ENCODE peak calls at places on chromosome 22, in four cellular contexts. One of them, this sample, is unnamed.

GRCh38 chr22:23581252-23581634 is 1.2 kb upstream of the IGLL1 start:
- DNase-seq in PC-3: no peak
- DNase-seq in neural progenitor cell: no peak
- DNase-seq in HCT116: no peak
- DNase-seq in this sample: no peak

GRCh38 chr22:46963672-46964545 is 201.5 kb downstream of the TBC1D22A start:
- DNase-seq in HCT116: no peak
- DNase-seq in PC-3: no peak
- DNase-seq in neural progenitor cell: no peak
- DNase-seq in this sample: no peak

GRCh38 chr22:16783930-16784354 is 41.3 kb downstream of the XKR3 start:
- DNase-seq in neural progenitor cell: peak; percentile 30
- DNase-seq in PC-3: peak; percentile 2
- DNase-seq in HCT116: peak; percentile 8
- DNase-seq in this sample: peak; percentile 3

GRCh38 chr22:20531404-20532181 is 24.2 kb downstream of the MED15 start:
- DNase-seq in neural progenitor cell: peak; percentile 70
- DNase-seq in HCT116: peak; percentile 79
- DNase-seq in PC-3: peak; percentile 91
- DNase-seq in this sample: peak; percentile 72

GRCh38 chr22:20186183-20186870 is 35.5 kb upstream of the CCDC188 start:
- DNase-seq in PC-3: no peak
- DNase-seq in neural progenitor cell: peak; percentile 84
- DNase-seq in HCT116: no peak
- DNase-seq in this sample: no peak

GRCh38 chr22:44941176-44941575 is 68.6 kb downstream of the PHF21B start:
- DNase-seq in PC-3: no peak
- DNase-seq in HCT116: no peak
- DNase-seq in neural progenitor cell: peak; percentile 63
- DNase-seq in this sample: no peak

GRCh38 chr22:23527971-23528740 is 51.9 kb downstream of the IGLL1 start:
- DNase-seq in PC-3: no peak
- DNase-seq in neural progenitor cell: no peak
- DNase-seq in HCT116: no peak
- DNase-seq in this sample: no peak

GRCh38 chr22:41598081-41598480 is 8.4 kb upstream of the PMM1 start:
- DNase-seq in PC-3: peak; percentile 40
- DNase-seq in HCT116: no peak
- DNase-seq in neural progenitor cell: no peak
- DNase-seq in this sample: no peak

GRCh38 chr22:19431641-19432091 is at the start of gene HIRA:
- DNase-seq in HCT116: peak; percentile 53
- DNase-seq in PC-3: peak; percentile 72
- DNase-seq in neural progenitor cell: peak; percentile 88
- DNase-seq in this sample: peak; percentile 87

GRCh38 chr22:45284705-45285305 is at the start of gene UPK3A:
- DNase-seq in neural progenitor cell: peak; percentile 91
- DNase-seq in HCT116: peak; percentile 33
- DNase-seq in PC-3: peak; percentile 75
- DNase-seq in this sample: peak; percentile 87

GRCh38 chr22:21921184-21921721 is 31.4 kb downstream of the PPM1F start:
- DNase-seq in HCT116: no peak
- DNase-seq in neural progenitor cell: no peak
- DNase-seq in PC-3: no peak
- DNase-seq in this sample: no peak

GRCh38 chr22:19169002-19169946 is 9.3 kb downstream of the SLC25A1 start:
- DNase-seq in neural progenitor cell: peak; percentile 94
- DNase-seq in HCT116: no peak
- DNase-seq in PC-3: no peak
- DNase-seq in this sample: peak; percentile 38

GRCh38 chr22:21690401-21690801 is 24.6 kb downstream of the PPIL2 start:
- DNase-seq in neural progenitor cell: no peak
- DNase-seq in PC-3: no peak
- DNase-seq in HCT116: no peak
- DNase-seq in this sample: no peak

GRCh38 chr22:20389288-20389687 is 4.7 kb upstream of the ZNF74 start:
- DNase-seq in neural progenitor cell: no peak
- DNase-seq in PC-3: no peak
- DNase-seq in HCT116: no peak
- DNase-seq in this sample: no peak

GRCh38 chr22:17098379-17098819 is 13.6 kb downstream of the IL17RA start:
- DNase-seq in HCT116: no peak
- DNase-seq in PC-3: no peak
- DNase-seq in neural progenitor cell: no peak
- DNase-seq in this sample: no peak

GRCh38 chr22:39309364-39309861 is 10.0 kb downstream of the RPL3 start:
- DNase-seq in HCT116: no peak
- DNase-seq in neural progenitor cell: no peak
- DNase-seq in PC-3: no peak
- DNase-seq in this sample: no peak

GRCh38 chr22:37659066-37659896 is 758 bp downstream of the PDXP start:
- DNase-seq in HCT116: no peak
- DNase-seq in PC-3: no peak
- DNase-seq in neural progenitor cell: no peak
- DNase-seq in this sample: peak; percentile 77

GRCh38 chr22:50725597-50725996 is 12.4 kb upstream of the ACR start:
- DNase-seq in PC-3: no peak
- DNase-seq in neural progenitor cell: no peak
- DNase-seq in HCT116: no peak
- DNase-seq in this sample: no peak

GRCh38 chr22:47784367-47784983 is 1022.0 kb downstream of the TBC1D22A start:
- DNase-seq in HCT116: no peak
- DNase-seq in neural progenitor cell: no peak
- DNase-seq in PC-3: no peak
- DNase-seq in this sample: no peak

GRCh38 chr22:39297490-39298193 is 21.8 kb downstream of the RPL3 start:
- DNase-seq in PC-3: no peak
- DNase-seq in neural progenitor cell: no peak
- DNase-seq in HCT116: no peak
- DNase-seq in this sample: no peak

GRCh38 chr22:37300551-37301017 is 18.3 kb downstream of the CYTH4 start:
- DNase-seq in HCT116: no peak
- DNase-seq in PC-3: no peak
- DNase-seq in neural progenitor cell: no peak
- DNase-seq in this sample: no peak

GRCh38 chr22:41485033-41485432 is 16.1 kb downstream of the ACO2 start:
- DNase-seq in HCT116: no peak
- DNase-seq in neural progenitor cell: no peak
- DNase-seq in PC-3: no peak
- DNase-seq in this sample: no peak

GRCh38 chr22:22692707-22693530 is 48.5 kb downstream of the GGTLC2 start:
- DNase-seq in HCT116: no peak
- DNase-seq in neural progenitor cell: peak; percentile 55
- DNase-seq in PC-3: peak; percentile 83
- DNase-seq in this sample: peak; percentile 81

GRCh38 chr22:46848227-46848626 is 85.8 kb downstream of the TBC1D22A start:
- DNase-seq in neural progenitor cell: no peak
- DNase-seq in HCT116: no peak
- DNase-seq in PC-3: peak; percentile 68
- DNase-seq in this sample: no peak

GRCh38 chr22:41857160-41857859 is 24.4 kb downstream of the SREBF2 start:
- DNase-seq in HCT116: peak; percentile 65
- DNase-seq in PC-3: peak; percentile 87
- DNase-seq in neural progenitor cell: peak; percentile 70
- DNase-seq in this sample: peak; percentile 47

GRCh38 chr22:20324139-20324516 is 4.3 kb upstream of the DGCR6L start:
- DNase-seq in HCT116: no peak
- DNase-seq in PC-3: peak; percentile 11
- DNase-seq in neural progenitor cell: peak; percentile 0
- DNase-seq in this sample: no peak

GRCh38 chr22:41436322-41437113 is 10.1 kb downstream of the TOB2 start:
- DNase-seq in PC-3: no peak
- DNase-seq in HCT116: no peak
- DNase-seq in neural progenitor cell: no peak
- DNase-seq in this sample: no peak

GRCh38 chr22:22431271-22432220 is 77.0 kb downstream of the ZNF280B start:
- DNase-seq in HCT116: peak; percentile 34
- DNase-seq in PC-3: peak; percentile 54
- DNase-seq in neural progenitor cell: peak; percentile 75
- DNase-seq in this sample: peak; percentile 84

GRCh38 chr22:38202437-38203089 is 769 bp downstream of the MAFF start:
- DNase-seq in HCT116: no peak
- DNase-seq in neural progenitor cell: peak; percentile 81
- DNase-seq in PC-3: peak; percentile 76
- DNase-seq in this sample: peak; percentile 94

GRCh38 chr22:45645526-45646414 is 25.9 kb upstream of the ATXN10 start:
- DNase-seq in HCT116: peak; percentile 26
- DNase-seq in neural progenitor cell: peak; percentile 86
- DNase-seq in PC-3: peak; percentile 73
- DNase-seq in this sample: peak; percentile 86

GRCh38 chr22:29408925-29409324 is 20.6 kb upstream of the AP1B1 start:
- DNase-seq in HCT116: no peak
- DNase-seq in neural progenitor cell: no peak
- DNase-seq in PC-3: peak; percentile 18
- DNase-seq in this sample: no peak

GRCh38 chr22:37213218-37213855 is 1.1 kb upstream of the SSTR3 start:
- DNase-seq in HCT116: no peak
- DNase-seq in neural progenitor cell: no peak
- DNase-seq in PC-3: no peak
- DNase-seq in this sample: no peak

GRCh38 chr22:46639843-46640242 is 19.7 kb downstream of the GRAMD4 start:
- DNase-seq in neural progenitor cell: no peak
- DNase-seq in HCT116: no peak
- DNase-seq in PC-3: no peak
- DNase-seq in this sample: no peak

GRCh38 chr22:19632671-19633148 is 81.6 kb upstream of the SEPTIN5 start:
- DNase-seq in neural progenitor cell: no peak
- DNase-seq in PC-3: no peak
- DNase-seq in HCT116: no peak
- DNase-seq in this sample: no peak

GRCh38 chr22:45885941-45886395 is 91.0 kb downstream of the WNT7B start:
- DNase-seq in neural progenitor cell: no peak
- DNase-seq in HCT116: no peak
- DNase-seq in PC-3: no peak
- DNase-seq in this sample: no peak

GRCh38 chr22:42932197-42932519 is 75.1 kb upstream of the ARFGAP3 start:
- DNase-seq in neural progenitor cell: no peak
- DNase-seq in HCT116: no peak
- DNase-seq in PC-3: no peak
- DNase-seq in this sample: no peak

GRCh38 chr22:42934338-42934737 is 77.3 kb upstream of the ARFGAP3 start:
- DNase-seq in neural progenitor cell: no peak
- DNase-seq in HCT116: no peak
- DNase-seq in PC-3: no peak
- DNase-seq in this sample: no peak

GRCh38 chr22:42932857-42933782 is 76.0 kb upstream of the ARFGAP3 start:
- DNase-seq in neural progenitor cell: no peak
- DNase-seq in HCT116: no peak
- DNase-seq in PC-3: no peak
- DNase-seq in this sample: no peak

GRCh38 chr22:42931421-42932196 is 74.5 kb upstream of the ARFGAP3 start:
- DNase-seq in neural progenitor cell: no peak
- DNase-seq in PC-3: no peak
- DNase-seq in HCT116: no peak
- DNase-seq in this sample: no peak

DNA sequence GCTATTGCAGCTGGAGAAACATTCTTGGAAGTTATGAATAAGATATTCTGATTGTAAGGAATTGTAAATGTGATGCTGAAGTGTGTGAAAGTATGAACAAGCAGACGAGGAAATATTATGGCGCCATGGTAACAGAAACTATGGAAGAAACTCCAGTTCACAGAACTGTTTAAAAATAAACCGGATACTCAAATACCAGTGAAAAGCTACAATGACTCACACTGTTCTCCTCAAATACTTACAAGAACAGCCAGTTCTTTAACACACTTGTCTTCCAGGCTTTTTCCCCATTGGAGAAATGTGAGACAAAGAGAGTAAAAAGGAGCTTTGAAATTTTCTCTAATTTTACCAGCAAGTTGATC is 76.7 kb upstream of the ARFGAP3 start:
- DNase-seq in neural progenitor cell: no peak
- DNase-seq in HCT116: no peak
- DNase-seq in PC-3: peak; percentile 80
- DNase-seq in this sample: peak; percentile 82
- TF ChIP-seq EZH2phosphoT487 in neural progenitor cell: no peak
- TF ChIP-seq EZH2phosphoT487 in HCT116: no peak
- TF ChIP-seq EZH2phosphoT487 in PC-3: no peak
- TF ChIP-seq EZH2phosphoT487 in this sample: no peak

DNA sequence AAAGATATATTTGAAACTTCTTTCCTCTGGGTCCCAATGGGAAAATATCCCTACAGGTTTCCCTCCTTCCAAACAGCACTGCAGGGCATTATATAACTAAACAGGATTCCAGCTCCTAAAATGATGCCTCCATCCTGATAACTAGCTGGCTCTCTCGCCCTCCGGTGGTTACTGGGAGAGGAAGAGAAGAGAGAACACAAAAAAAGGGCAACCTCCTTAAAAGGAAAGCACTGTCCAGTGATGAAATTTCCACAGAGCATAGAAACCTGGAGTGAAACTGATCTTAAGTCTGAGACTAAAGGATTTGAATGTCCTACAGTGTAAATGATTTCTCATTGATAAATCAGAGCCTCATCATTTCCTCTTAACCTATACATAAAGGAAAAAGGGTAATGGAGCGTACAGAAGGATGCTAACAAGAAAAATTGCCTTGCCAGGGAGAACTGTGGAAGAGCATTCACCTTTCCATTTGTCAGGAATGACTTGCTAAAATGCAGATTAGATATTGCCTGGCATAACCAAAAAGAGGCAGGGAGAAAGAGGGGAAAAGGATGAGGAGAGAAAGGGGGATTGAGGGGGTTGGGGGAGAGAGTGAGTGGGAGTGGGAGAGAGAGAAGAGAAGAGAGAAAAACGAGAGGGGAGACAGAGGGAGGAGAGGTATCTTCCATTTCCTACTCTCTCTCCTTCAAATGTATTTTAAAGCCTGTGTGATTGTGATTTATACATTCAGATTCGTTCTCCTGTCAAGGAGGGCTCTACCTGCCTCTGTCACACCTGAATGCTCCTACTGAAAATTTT is 121.4 kb downstream of the APOL5 start:
- DNase-seq in neural progenitor cell: peak; percentile 68
- DNase-seq in PC-3: peak; percentile 54
- DNase-seq in HCT116: peak; percentile 24
- DNase-seq in this sample: peak; percentile 71
- TF ChIP-seq EZH2phosphoT487 in neural progenitor cell: no peak
- TF ChIP-seq EZH2phosphoT487 in PC-3: no peak
- TF ChIP-seq EZH2phosphoT487 in HCT116: no peak
- TF ChIP-seq EZH2phosphoT487 in this sample: no peak

GRCh38 chr22:49123621-49124192 is 704.0 kb downstream of the BRD1 start:
- DNase-seq in HCT116: no peak
- DNase-seq in PC-3: no peak
- DNase-seq in neural progenitor cell: no peak
- DNase-seq in this sample: no peak
- TF ChIP-seq EZH2phosphoT487 in HCT116: no peak
- TF ChIP-seq EZH2phosphoT487 in PC-3: no peak
- TF ChIP-seq EZH2phosphoT487 in neural progenitor cell: no peak
- TF ChIP-seq EZH2phosphoT487 in this sample: no peak

DNA sequence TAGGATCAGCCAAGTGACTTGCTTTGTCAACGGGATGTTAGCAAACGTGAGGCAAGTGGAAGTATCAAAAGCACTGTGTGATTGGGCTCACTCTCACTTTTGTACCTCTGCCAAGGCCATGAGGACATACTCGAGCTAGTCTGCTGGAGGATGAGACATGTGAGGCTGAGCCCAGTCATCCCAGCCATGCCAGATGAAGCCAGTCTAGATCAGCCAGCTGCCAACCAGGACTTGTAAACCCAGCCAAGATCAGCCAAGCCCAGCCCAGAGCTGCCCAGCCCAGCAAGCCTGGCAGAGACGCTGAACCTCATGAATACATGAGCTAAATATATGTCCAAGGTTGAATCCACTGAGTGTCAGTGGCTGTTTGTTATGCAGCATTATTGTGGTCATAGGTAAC is 369.7 kb downstream of the MN1 start:
- DNase-seq in HCT116: no peak
- DNase-seq in neural progenitor cell: no peak
- DNase-seq in PC-3: no peak
- DNase-seq in this sample: no peak
- TF ChIP-seq EZH2phosphoT487 in HCT116: no peak
- TF ChIP-seq EZH2phosphoT487 in neural progenitor cell: no peak
- TF ChIP-seq EZH2phosphoT487 in PC-3: no peak
- TF ChIP-seq EZH2phosphoT487 in this sample: no peak

This sample was measured in hepatocyte.